ENCODE peak calls at places on chromosomes 13 and 19, in six cellular contexts. T, U, G, W, R and I are unnamed samples.

GRCh38 chr13:24275041-24275440 is 34.3 kb upstream of the C1QTNF9 start:
- DNase-seq in G (no peak), T (no peak), W (no peak), U (no peak), R (no peak), I (no peak)

GRCh38 chr13:92537485-92537884 is 689.1 kb upstream of the GPC6 start:
- DNase-seq in T (no peak), G (no peak), W (no peak), U (no peak), R (no peak), I (no peak)

GRCh38 chr19:3880471-3881271 is at the start of gene ATCAY:
- DNase-seq in R (no peak), W (peak), T (no peak), G (peak), U (no peak), I (no peak)

GRCh38 chr13:73467103-73467502 is 408.3 kb downstream of the KLF5 start:
- DNase-seq in T (no peak), R (no peak), W (no peak), U (no peak), G (no peak), I (no peak)

GRCh38 chr13:62119739-62120700 is 704.4 kb upstream of the PCDH20 start:
- DNase-seq in U (no peak), T (no peak), W (peak), G (no peak), R (no peak), I (no peak)

GRCh38 chr19:1274852-1275259 is 474 bp upstream of the FAM174C start:
- DNase-seq in G (peak), U (peak), T (no peak), W (peak), R (no peak), I (peak)

GRCh38 chr13:101291647-101292515 is 124.4 kb downstream of the NALCN start:
- DNase-seq in T (no peak), R (no peak), W (no peak), U (no peak), G (no peak), I (no peak)

GRCh38 chr19:43641333-43641732 is 1.7 kb upstream of the CADM4 start:
- DNase-seq in U (no peak), W (no peak), T (no peak), G (no peak), R (no peak), I (no peak)

GRCh38 chr19:32816555-32817099 is 52.9 kb downstream of the SLC7A9 start:
- DNase-seq in R (no peak), W (no peak), U (no peak), G (no peak), T (no peak), I (no peak)

GRCh38 chr19:39410620-39411005 is 1.9 kb upstream of the PLEKHG2 start:
- DNase-seq in U (no peak), R (no peak), G (no peak), T (no peak), W (no peak), I (peak)

GRCh38 chr13:80030491-80030890 is 310.4 kb downstream of the SPRY2 start:
- DNase-seq in U (peak), T (no peak), G (no peak), R (no peak), W (no peak), I (no peak)

GRCh38 chr13:83377486-83377885 is 504.8 kb downstream of the SLITRK1 start:
- DNase-seq in R (no peak), W (no peak), T (no peak), U (no peak), G (no peak), I (no peak)

GRCh38 chr13:45781553-45782326 is 69.8 kb downstream of the SIAH3 start:
- DNase-seq in T (no peak), R (no peak), W (peak), U (peak), G (no peak), I (no peak)

GRCh38 chr13:108769213-108770070 is 140.0 kb downstream of the MYO16 start:
- DNase-seq in G (peak), U (no peak), T (no peak), W (no peak), R (no peak), I (no peak)

GRCh38 chr13:101565327-101565726 is 112.9 kb downstream of the ITGBL1 start:
- DNase-seq in W (no peak), T (no peak), R (no peak), U (no peak), G (no peak), I (no peak)

GRCh38 chr19:5561559-5561958 is 6.2 kb downstream of the TINCR start:
- DNase-seq in U (no peak), T (no peak), G (no peak), R (no peak), W (peak), I (no peak)
- TF ChIP-seq CTCF in U (peak), T (peak), G (peak), R (peak), W (peak), I (peak)

GRCh38 chr19:54456423-54457373 is 6.9 kb downstream of the LENG9 start:
- DNase-seq in R (no peak), T (no peak), U (no peak), W (no peak), G (no peak), I (no peak)

GRCh38 chr19:54459282-54460229 is 4.0 kb downstream of the LENG9 start:
- DNase-seq in T (no peak), W (no peak), G (no peak), U (no peak), R (no peak), I (no peak)

GRCh38 chr19:54455786-54456422 is 6.9 kb downstream of the LENG8 start:
- DNase-seq in W (no peak), T (no peak), R (no peak), U (no peak), G (no peak), I (no peak)

GRCh38 chr19:54458648-54459281 is 4.8 kb downstream of the LENG9 start:
- DNase-seq in G (no peak), R (no peak), T (no peak), U (no peak), W (no peak), I (no peak)

DNA sequence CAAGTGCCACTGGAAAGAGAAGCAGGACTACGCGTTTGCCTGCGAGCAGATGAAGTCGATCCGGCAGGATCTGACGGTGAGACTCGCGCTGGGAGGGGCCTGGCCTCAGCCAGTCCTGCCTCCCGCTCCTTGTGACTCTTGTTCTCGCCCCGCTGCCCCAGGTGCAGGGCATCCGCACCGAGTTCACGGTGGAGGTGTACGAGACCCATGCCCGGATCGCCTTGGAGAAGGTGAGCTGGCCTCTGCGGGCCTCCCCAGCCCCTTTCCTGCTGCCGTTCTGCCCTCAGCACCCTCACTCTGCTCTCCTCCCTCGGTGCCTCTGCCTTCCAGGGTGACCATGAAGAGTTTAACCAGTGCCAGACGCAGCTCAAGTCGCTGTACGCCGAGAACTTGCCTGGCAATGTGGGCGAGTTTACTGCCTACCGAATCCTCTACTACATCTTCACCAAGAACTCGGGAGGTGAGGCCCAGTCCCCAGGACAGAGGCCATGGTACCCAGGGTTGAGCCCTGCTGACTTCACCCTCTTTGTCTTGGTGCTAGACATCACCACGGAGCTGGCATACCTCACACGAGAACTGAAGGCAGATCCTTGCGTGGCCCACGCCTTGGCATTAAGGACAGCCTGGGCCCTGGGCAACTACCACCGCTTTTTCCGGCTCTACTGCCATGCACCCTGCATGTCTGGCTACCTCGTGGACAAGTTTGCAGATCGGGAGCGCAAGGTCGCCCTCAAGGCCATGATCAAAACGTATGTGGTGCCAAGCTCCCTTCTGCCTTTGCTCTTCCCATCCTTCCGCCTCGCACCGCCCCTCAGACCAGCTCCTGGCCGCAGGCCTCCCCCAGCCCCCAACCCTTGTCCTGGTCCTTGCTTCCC is 5.6 kb downstream of the LENG9 start:
- DNase-seq in T (no peak), U (no peak), W (no peak), G (no peak), R (no peak), I (no peak)
- TF ChIP-seq GABPA in T (no peak), U (no peak), W (no peak), G (no peak), R (no peak), I (no peak)

GRCh38 chr13:76886005-76886291 is 257 bp downstream of the KCTD12 start:
- DNase-seq in T (no peak), R (no peak), G (no peak), W (no peak), U (no peak), I (peak)

GRCh38 chr13:76887070-76887563 is 912 bp upstream of the KCTD12 start:
- DNase-seq in W (peak), G (no peak), R (no peak), U (no peak), T (no peak), I (no peak)

GRCh38 chr13:76884571-76885202 is 1.5 kb downstream of the KCTD12 start:
- DNase-seq in W (peak), T (no peak), U (no peak), G (peak), R (no peak), I (no peak)

GRCh38 chr13:76885203-76886004 is 801 bp downstream of the KCTD12 start:
- DNase-seq in R (no peak), U (peak), T (no peak), G (peak), W (peak), I (peak)

DNA sequence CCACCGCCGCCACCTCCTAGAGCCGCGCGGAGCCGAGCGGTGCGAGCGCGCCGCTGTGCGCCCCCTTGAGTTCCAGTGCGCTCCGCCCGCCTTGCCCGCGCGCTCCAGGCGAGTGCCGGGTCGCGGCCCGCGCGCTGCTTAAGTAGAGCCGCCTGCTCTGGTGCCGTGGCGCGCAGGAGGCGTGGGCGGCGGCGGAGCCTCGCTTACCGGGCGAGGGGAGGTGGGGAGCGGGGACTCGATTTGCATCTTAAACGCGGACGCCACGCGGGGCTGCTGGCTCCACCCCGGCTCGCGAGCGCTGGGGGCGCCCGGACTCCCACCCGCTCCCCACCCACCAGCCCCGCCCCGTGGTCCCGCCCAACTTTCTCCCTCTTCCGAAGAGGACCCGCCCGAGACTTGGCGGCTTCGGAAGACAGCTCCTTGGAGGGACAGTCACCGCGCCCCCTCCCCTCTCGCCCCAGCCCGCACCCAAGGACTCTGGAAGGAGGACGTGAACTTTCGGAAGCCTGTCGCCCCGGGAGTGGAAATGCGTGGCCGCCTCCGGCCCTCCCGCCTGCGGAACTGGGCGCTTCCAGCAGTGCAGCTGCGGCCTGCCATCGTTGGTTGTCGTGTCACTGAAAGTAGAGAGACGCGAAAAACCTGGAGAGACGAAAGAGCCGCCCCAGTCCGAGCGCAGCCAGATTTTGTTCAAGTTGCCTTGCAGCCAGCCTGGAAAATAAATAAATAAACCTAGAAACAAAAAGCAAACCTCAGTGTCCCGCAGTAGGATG is at the start of gene KCTD12:
- DNase-seq in U (peak), T (no peak), W (peak), R (no peak), G (peak), I (no peak)
- TF ChIP-seq CTCF in U (no peak), T (peak), W (peak), R (peak), G (no peak), I (peak)

DNA sequence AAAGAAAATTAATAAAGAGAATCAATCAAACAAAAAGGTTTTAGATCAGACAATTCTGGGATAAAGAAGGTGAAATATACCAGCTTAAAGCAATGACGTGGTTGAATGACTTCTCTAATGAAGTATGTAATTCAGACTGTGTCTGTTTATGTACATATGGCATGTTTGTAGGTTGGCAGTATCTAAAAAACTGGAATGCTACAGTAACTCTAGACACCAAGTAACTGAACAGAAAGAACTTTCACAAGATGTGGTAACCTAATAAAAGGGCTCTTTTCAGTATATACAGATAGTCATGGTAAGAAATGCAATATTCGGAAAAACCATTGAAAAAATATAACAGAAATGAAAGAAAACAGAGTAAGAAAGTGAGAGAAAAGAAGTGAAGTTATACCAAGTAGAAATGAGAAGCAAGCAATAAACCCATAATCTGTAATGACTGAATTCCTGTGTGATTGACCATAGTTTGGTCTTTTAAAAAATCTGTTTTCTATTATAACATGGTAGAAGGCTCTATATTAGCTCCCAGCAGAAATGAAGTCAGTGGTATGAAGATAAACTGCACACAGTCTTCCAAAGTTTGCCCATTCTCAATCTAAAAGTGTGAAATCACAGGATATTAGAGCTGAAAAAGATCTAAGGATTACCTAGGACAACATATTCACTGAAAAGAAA is 31.4 kb downstream of the ELF1 start:
- DNase-seq in T (no peak), G (no peak), R (no peak), W (no peak), U (no peak), I (no peak)
- TF ChIP-seq GABPA in T (no peak), G (no peak), R (no peak), W (no peak), U (no peak), I (no peak)